ENCODE peak calls at places on chromosome 5, in eight cellular contexts. N is mesendoderm; L is aorta; I is CD8-positive, alpha-beta T cell; C is right atrium auricular region; F is spleen; X is iPS DF 6.9; B is fibroblast of lung. G is an unnamed sample.

GRCh38 chr5:167296680-167297079 is 994.8 kb upstream of the WWC1 start:
- DNase-seq in C (no peak), N (peak; percentile 68), I (no peak), X (no peak), B (no peak), F (no peak), L (no peak), G (no peak)

GRCh38 chr5:71832812-71833456 is 113.9 kb downstream of the CARTPT start:
- DNase-seq in B (no peak), N (no peak), I (no peak), C (no peak), X (no peak), F (no peak), L (no peak), G (no peak)

GRCh38 chr5:161420526-161420925 is 126.0 kb downstream of the GABRB2 start:
- DNase-seq in F (no peak), I (no peak), B (no peak), L (no peak), C (no peak), N (no peak), X (no peak), G (no peak)

GRCh38 chr5:14581891-14582796 is 552 bp downstream of the OTULINL start:
- DNase-seq in C (no peak), B (peak; percentile 6), X (peak; percentile 11), F (peak; percentile 96), L (peak; percentile 83), N (peak; percentile 84), I (peak; percentile 86), G (peak; percentile 90)

GRCh38 chr5:157528036-157528632 is 47.4 kb downstream of the ADAM19 start:
- DNase-seq in C (no peak), I (no peak), N (no peak), F (no peak), X (no peak), B (peak; percentile 49), L (no peak), G (no peak)

GRCh38 chr5:17794201-17794600 is 159.9 kb downstream of the TAF11L14 start:
- DNase-seq in X (no peak), N (no peak), L (no peak), F (no peak), C (no peak), B (no peak), I (no peak), G (no peak)

GRCh38 chr5:180069589-180070247 is 1.8 kb downstream of the RNF130 start:
- DNase-seq in F (no peak), B (peak; percentile 7), I (no peak), L (no peak), X (no peak), C (no peak), N (peak; percentile 81), G (no peak)

GRCh38 chr5:28388428-28388827 is 1350.0 kb upstream of the CDH9 start:
- DNase-seq in N (no peak), B (no peak), X (no peak), F (no peak), I (no peak), C (no peak), L (no peak), G (no peak)

GRCh38 chr5:41413067-41413466 is 97.3 kb downstream of the PLCXD3 start:
- DNase-seq in L (no peak), I (no peak), X (no peak), C (no peak), F (no peak), N (no peak), B (peak; percentile 32), G (no peak)

GRCh38 chr5:94329115-94329514 is 289.3 kb downstream of the KIAA0825 start:
- DNase-seq in I (no peak), C (no peak), L (no peak), B (peak; percentile 28), X (no peak), F (no peak), N (peak; percentile 39), G (no peak)

GRCh38 chr5:54902817-54903473 is 82.4 kb downstream of the ESM1 start:
- DNase-seq in F (no peak), C (no peak), B (peak; percentile 78), X (no peak), N (no peak), L (no peak), I (no peak), G (no peak)

GRCh38 chr5:34564706-34565235 is 91.4 kb upstream of the RAI14 start:
- DNase-seq in X (no peak), L (peak; percentile 77), B (peak; percentile 28), C (peak; percentile 58), N (no peak), I (no peak), F (peak; percentile 87), G (no peak)

GRCh38 chr5:10584714-10585113 is 20.8 kb downstream of the ANKRD33B start:
- DNase-seq in B (no peak), L (no peak), X (no peak), F (peak; percentile 55), N (no peak), I (no peak), C (peak; percentile 47), G (no peak)

GRCh38 chr5:132134384-132134783 is 60.8 kb downstream of the CSF2 start:
- DNase-seq in N (peak; percentile 2), X (no peak), F (no peak), C (no peak), L (no peak), B (peak; percentile 20), I (no peak), G (no peak)

GRCh38 chr5:42944989-42945388 is 95.1 kb downstream of the ANXA2R start:
- DNase-seq in I (no peak), N (peak; percentile 56), B (peak; percentile 90), C (no peak), F (no peak), L (no peak), X (no peak), G (no peak)

GRCh38 chr5:149044453-149045117 is 18.3 kb downstream of the SH3TC2 start:
- DNase-seq in B (no peak), C (no peak), I (no peak), F (no peak), L (no peak), N (no peak), X (no peak), G (no peak)

GRCh38 chr5:151572657-151573368 is 18.3 kb downstream of the FAT2 start:
- DNase-seq in N (no peak), L (no peak), X (no peak), F (no peak), I (no peak), C (no peak), B (no peak), G (no peak)

GRCh38 chr5:159910207-159910842 is 6.0 kb upstream of the ADRA1B start:
- DNase-seq in C (no peak), F (no peak), X (no peak), N (no peak), I (no peak), L (no peak), B (no peak), G (no peak)

GRCh38 chr5:159912033-159912800 is 4.1 kb upstream of the ADRA1B start:
- DNase-seq in L (no peak), C (no peak), X (no peak), F (no peak), I (no peak), N (peak; percentile 61), B (peak; percentile 72), G (no peak)

GRCh38 chr5:159913048-159913447 is 3.2 kb upstream of the ADRA1B start:
- DNase-seq in F (no peak), X (no peak), I (no peak), C (no peak), B (peak; percentile 90), N (no peak), L (no peak), G (no peak)

GRCh38 chr5:159910843-159911229 is 5.4 kb upstream of the ADRA1B start:
- DNase-seq in X (no peak), L (no peak), C (no peak), F (no peak), N (no peak), I (no peak), B (no peak), G (no peak)

GRCh38 chr5:159911349-159911748 is 4.9 kb upstream of the ADRA1B start:
- DNase-seq in N (peak; percentile 36), L (no peak), X (no peak), B (no peak), F (no peak), I (no peak), C (no peak), G (no peak)
- H3K4me1 ChIP-seq in N (peaks cover 8% of the 10 kb centered on the region), L (peaks cover 9% of the 10 kb centered on the region), X (peaks cover 2% of the 10 kb centered on the region), B (peaks cover 9% of the 10 kb centered on the region), F (peaks cover 8% of the 10 kb centered on the region), I (no peaks in the 10 kb centered on the region), C (peaks cover 15% of the 10 kb centered on the region), G (no peaks in the 10 kb centered on the region)

GRCh38 chr5:141683596-141684161 is 1.6 kb upstream of the ARAP3 start:
- DNase-seq in B (no peak), F (peak; percentile 2), X (no peak), N (peak; percentile 61), L (no peak), C (no peak), I (no peak), G (no peak)

GRCh38 chr5:141680751-141681201 is 1.3 kb downstream of the ARAP3 start:
- DNase-seq in B (no peak), I (no peak), N (peak; percentile 98), L (no peak), F (no peak), X (peak; percentile 93), C (peak; percentile 68), G (no peak)

GRCh38 chr5:141681695-141682641 is at the start of gene ARAP3:
- DNase-seq in X (no peak), C (peak; percentile 81), I (peak; percentile 38), F (peak; percentile 96), N (peak; percentile 89), L (peak; percentile 94), B (peak; percentile 81), G (peak; percentile 64)

GRCh38 chr5:141680178-141680577 is 1.9 kb downstream of the ARAP3 start:
- DNase-seq in C (no peak), F (peak; percentile 78), B (no peak), I (no peak), N (no peak), X (no peak), L (no peak), G (no peak)

DNA sequence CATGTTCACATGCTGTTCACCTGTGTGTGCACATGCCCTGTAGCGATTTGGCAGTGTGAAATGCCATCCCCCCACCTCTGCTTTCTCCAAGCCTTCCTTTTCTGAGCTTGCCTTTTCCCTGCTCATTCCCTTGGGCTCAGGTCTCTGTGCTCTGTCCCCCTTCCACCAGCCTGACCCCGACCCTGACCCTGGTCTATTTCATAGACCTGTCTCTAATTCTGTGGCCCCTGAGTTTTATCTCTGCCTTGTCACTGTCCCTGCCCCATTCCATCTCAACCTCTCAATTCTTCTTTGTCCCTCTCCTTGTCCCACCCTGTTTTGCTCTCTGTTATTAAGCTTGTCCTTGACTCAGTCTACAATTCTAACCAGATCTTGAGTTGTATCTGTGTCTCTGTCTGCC is 735 bp downstream of the ARAP3 start:
- DNase-seq in C (no peak), B (no peak), N (no peak), F (no peak), L (no peak), I (no peak), X (no peak), G (no peak)
- H3K4me1 ChIP-seq in C (peaks cover 34% of the 10 kb centered on the region), B (peaks cover 15% of the 10 kb centered on the region), N (peaks cover 14% of the 10 kb centered on the region), F (peaks cover 42% of the 10 kb centered on the region), L (no peaks in the 10 kb centered on the region), I (peaks cover 30% of the 10 kb centered on the region), X (peaks cover 9% of the 10 kb centered on the region), G (peaks cover 27% of the 10 kb centered on the region)

GRCh38 chr5:150137168-150137957 is 18.3 kb downstream of the PDGFRB start:
- DNase-seq in F (no peak), B (no peak), X (no peak), I (no peak), C (no peak), L (no peak), N (peak; percentile 94), G (no peak)
- H3K4me1 ChIP-seq in F (peaks cover 49% of the 10 kb centered on the region), B (peaks cover 92% of the 10 kb centered on the region), X (peaks cover 7% of the 10 kb centered on the region), I (no peaks in the 10 kb centered on the region), C (peaks cover 83% of the 10 kb centered on the region), L (peaks cover 2% of the 10 kb centered on the region), N (peaks cover 22% of the 10 kb centered on the region), G (no peaks in the 10 kb centered on the region)

GRCh38 chr5:142981886-142982820 is 212.0 kb downstream of the ARHGAP26 start:
- DNase-seq in X (no peak), L (peak; percentile 77), I (no peak), F (no peak), N (peak; percentile 70), B (peak; percentile 74), C (no peak), G (no peak)
- H3K4me1 ChIP-seq in X (peaks cover 6% of the 10 kb centered on the region), L (peaks cover 4% of the 10 kb centered on the region), I (peaks cover 42% of the 10 kb centered on the region), F (peaks cover 54% of the 10 kb centered on the region), N (peaks cover 10% of the 10 kb centered on the region), B (peaks cover 19% of the 10 kb centered on the region), C (peaks cover 36% of the 10 kb centered on the region), G (peaks cover 56% of the 10 kb centered on the region)

G was measured in CD8-positive, alpha-beta memory T cell.